ENCODE peak calls at places on chromosomes 2 and 18, in eight cellular contexts. W, H, Y, C, N, J, O and E are unnamed samples.

GRCh38 chr2:26068602-26069298 is 34.9 kb downstream of the RAB10 start:
- DNase-seq in W (peak), H (peak), Y (no peak), C (no peak), N (peak), J (no peak), O (no peak), E (no peak)

GRCh38 chr18:79612291-79613108 is 67.1 kb upstream of the CTDP1 start:
- DNase-seq in W (no peak), H (no peak), Y (peak), C (no peak), N (no peak), J (peak), O (peak), E (no peak)

GRCh38 chr2:39107156-39107555 is 13.7 kb downstream of the SOS1 start:
- DNase-seq in W (no peak), H (no peak), Y (no peak), C (peak), N (no peak), J (no peak), O (no peak), E (no peak)

GRCh38 chr2:178756843-178757242 is 50.4 kb downstream of the TTN start:
- DNase-seq in W (peak), H (peak), Y (no peak), C (no peak), N (no peak), J (no peak), O (no peak), E (no peak)

GRCh38 chr2:217900010-217900779 is 102.6 kb downstream of the TNS1 start:
- DNase-seq in W (no peak), H (no peak), Y (no peak), C (no peak), N (no peak), J (no peak), O (peak), E (no peak)

GRCh38 chr2:11802782-11803191 is 56.4 kb downstream of the LPIN1 start:
- DNase-seq in W (no peak), H (peak), Y (no peak), C (no peak), N (peak), J (no peak), O (no peak), E (no peak)

GRCh38 chr2:34646901-34647300 is 1047.8 kb upstream of the FAM98A start:
- DNase-seq in W (no peak), H (no peak), Y (no peak), C (no peak), N (no peak), J (no peak), O (no peak), E (no peak)

GRCh38 chr2:150909613-150910012 is 352.1 kb downstream of the RBM43 start:
- DNase-seq in W (no peak), H (no peak), Y (no peak), C (no peak), N (no peak), J (no peak), O (no peak), E (no peak)

GRCh38 chr2:42089340-42089925 is 41.6 kb downstream of the PKDCC start:
- DNase-seq in W (no peak), H (peak), Y (no peak), C (peak), N (peak), J (no peak), O (peak), E (peak)

GRCh38 chr18:11850821-11851155 is 425 bp upstream of the CHMP1B start:
- DNase-seq in W (peak), H (no peak), Y (no peak), C (no peak), N (peak), J (no peak), O (no peak), E (no peak)

GRCh38 chr2:112065966-112066365 is 10.9 kb downstream of the TMEM87B start:
- DNase-seq in W (peak), H (peak), Y (no peak), C (no peak), N (peak), J (no peak), O (no peak), E (no peak)

GRCh38 chr2:205073433-205074020 is 528.3 kb downstream of the PARD3B start:
- DNase-seq in W (no peak), H (no peak), Y (no peak), C (no peak), N (no peak), J (no peak), O (no peak), E (no peak)

GRCh38 chr2:54859997-54860701 is 136.7 kb downstream of the EML6 start:
- DNase-seq in W (peak), H (peak), Y (no peak), C (no peak), N (peak), J (no peak), O (no peak), E (no peak)

GRCh38 chr2:218850796-218851195 is 8.8 kb upstream of the WNT6 start:
- DNase-seq in W (no peak), H (no peak), Y (no peak), C (no peak), N (no peak), J (peak), O (no peak), E (no peak)

GRCh38 chr2:37993135-37993534 is 68.0 kb downstream of the RMDN2 start:
- DNase-seq in W (no peak), H (peak), Y (no peak), C (no peak), N (peak), J (no peak), O (no peak), E (no peak)

GRCh38 chr18:23966909-23967308 is 47.6 kb upstream of the TTC39C start:
- DNase-seq in W (no peak), H (no peak), Y (no peak), C (no peak), N (no peak), J (no peak), O (no peak), E (no peak)

GRCh38 chr18:524496-524895 is 24.0 kb upstream of the COLEC12 start:
- DNase-seq in W (peak), H (no peak), Y (no peak), C (no peak), N (peak), J (no peak), O (no peak), E (no peak)

GRCh38 chr2:123769001-123769400 is 256.1 kb upstream of the CNTNAP5 start:
- DNase-seq in W (no peak), H (no peak), Y (no peak), C (no peak), N (no peak), J (no peak), O (no peak), E (no peak)

GRCh38 chr18:38362286-38362792 is 796.7 kb upstream of the CELF4 start:
- DNase-seq in W (no peak), H (no peak), Y (no peak), C (no peak), N (no peak), J (no peak), O (no peak), E (no peak)

GRCh38 chr18:38368246-38368645 is 802.6 kb upstream of the CELF4 start:
- DNase-seq in W (no peak), H (no peak), Y (no peak), C (no peak), N (no peak), J (no peak), O (peak), E (no peak)

GRCh38 chr18:38368886-38369285 is 803.3 kb upstream of the CELF4 start:
- DNase-seq in W (no peak), H (no peak), Y (no peak), C (no peak), N (no peak), J (no peak), O (no peak), E (no peak)

GRCh38 chr18:38369772-38370690 is 804.4 kb upstream of the CELF4 start:
- DNase-seq in W (no peak), H (no peak), Y (no peak), C (no peak), N (no peak), J (no peak), O (no peak), E (no peak)

DNA sequence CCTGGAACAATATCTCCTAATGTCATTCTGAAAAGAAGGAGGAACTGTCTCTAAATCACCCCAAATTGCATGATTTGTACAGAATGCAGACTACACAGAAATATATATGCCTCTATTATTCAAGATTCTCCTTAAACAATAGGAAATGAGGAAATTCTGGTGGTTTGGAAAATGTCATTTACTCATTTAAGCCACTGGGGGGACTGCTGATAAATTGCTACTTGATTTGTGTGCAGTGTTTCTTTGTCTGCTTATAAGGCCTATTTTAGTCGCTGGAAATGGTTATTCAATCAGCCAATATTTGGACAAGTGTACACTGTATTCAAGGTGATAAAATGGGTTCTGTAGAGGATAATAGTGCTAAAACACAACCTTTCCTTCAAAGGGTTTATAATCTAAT is 801.9 kb upstream of the CELF4 start:
- DNase-seq in W (no peak), H (no peak), Y (no peak), C (no peak), N (no peak), J (no peak), O (no peak), E (no peak)
- TF ChIP-seq CTCF in W (no peak), H (no peak), Y (peak), C (no peak), N (no peak), J (no peak), O (no peak), E (peak)

GRCh38 chr2:201558232-201558631 is 85.1 kb downstream of the TMEM237 start:
- DNase-seq in W (no peak), H (no peak), Y (no peak), C (peak), N (no peak), J (no peak), O (no peak), E (no peak)

GRCh38 chr2:201559067-201559710 is 84.1 kb downstream of the TMEM237 start:
- DNase-seq in W (no peak), H (no peak), Y (no peak), C (peak), N (no peak), J (no peak), O (peak), E (no peak)

GRCh38 chr2:201558665-201559064 is 84.6 kb downstream of the TMEM237 start:
- DNase-seq in W (no peak), H (no peak), Y (no peak), C (no peak), N (no peak), J (no peak), O (no peak), E (no peak)
- TF ChIP-seq CTCF in W (no peak), H (no peak), Y (no peak), C (no peak), N (no peak), J (no peak), O (no peak), E (no peak)

DNA sequence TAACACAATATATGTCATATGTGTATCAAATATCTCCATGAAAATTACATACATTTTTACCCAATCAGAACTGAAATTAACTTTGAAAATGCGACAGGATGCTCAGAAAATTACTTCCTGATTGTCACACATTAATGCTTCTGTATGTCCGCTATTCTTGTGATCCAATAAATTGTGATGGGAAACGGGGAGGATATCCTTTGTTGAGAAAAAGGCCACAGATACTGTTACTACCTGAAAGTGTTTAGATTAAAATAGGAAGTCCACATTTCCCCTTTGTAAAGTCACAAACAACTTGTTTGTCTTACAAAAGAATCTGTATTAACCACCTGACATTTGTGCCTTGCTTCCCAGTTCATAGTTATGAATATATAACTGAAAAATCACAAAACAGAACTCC is 62.9 kb downstream of the NOL10 start:
- DNase-seq in W (no peak), H (no peak), Y (no peak), C (no peak), N (no peak), J (no peak), O (no peak), E (no peak)
- TF ChIP-seq CTCF in W (no peak), H (no peak), Y (no peak), C (no peak), N (no peak), J (no peak), O (no peak), E (no peak)

DNA sequence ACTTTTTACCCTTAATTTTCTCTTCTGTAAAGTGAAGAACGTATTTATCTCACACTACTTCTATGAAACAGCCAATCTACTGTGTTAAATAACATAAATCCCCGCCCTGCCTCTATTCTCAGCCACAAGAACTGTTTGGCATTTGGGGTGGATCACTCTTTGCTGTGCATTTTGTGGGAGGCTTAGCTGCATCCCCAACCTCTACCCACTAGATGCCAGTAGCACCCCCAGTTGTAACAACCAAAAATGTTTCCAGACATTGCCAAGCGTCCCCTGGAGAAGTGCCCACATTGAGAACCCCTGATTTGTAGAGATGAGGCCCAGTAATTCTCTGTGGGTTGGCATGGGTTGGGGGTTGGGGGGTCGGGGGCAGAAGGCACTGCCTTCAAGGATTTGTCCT is 94.7 kb upstream of the BOD1L2 start:
- DNase-seq in W (no peak), H (no peak), Y (no peak), C (no peak), N (no peak), J (no peak), O (no peak), E (no peak)
- TF ChIP-seq CTCF in W (no peak), H (no peak), Y (no peak), C (no peak), N (no peak), J (no peak), O (no peak), E (no peak)

DNA sequence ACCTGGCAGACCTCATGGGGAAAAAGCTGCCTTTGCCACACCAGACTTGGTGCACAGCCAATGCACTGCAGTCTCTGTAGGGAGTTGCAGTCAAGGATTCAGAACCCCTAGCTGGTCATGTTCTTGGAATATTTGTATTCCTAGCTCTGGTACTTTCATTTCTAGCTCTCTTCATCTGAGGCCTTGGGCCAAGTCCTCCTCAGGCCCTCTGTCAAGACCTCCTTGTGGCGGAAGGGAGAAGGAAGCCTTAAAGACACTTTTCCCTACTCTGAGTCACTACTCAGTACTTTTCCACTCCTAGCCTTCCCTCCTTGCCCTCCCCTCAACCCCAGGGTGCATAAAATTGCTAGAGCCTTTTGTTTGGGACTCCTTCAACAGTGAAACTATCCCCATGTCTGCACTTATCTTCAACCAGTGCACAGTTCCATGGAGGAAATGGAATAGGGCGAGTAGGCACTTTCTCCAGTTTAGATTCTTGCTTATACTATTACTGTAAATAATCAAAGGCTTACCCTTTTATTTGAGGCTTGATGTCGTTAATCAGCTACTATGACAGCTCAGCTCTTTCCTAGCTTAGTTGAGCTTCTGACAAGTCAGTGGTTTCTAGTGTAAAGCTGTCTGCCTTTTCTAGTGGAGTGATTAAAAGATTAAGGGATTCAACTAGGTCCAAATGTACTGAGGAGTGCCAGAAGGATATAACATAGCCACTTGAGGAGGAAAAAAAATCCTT is 15.8 kb downstream of the M1AP start:
- DNase-seq in W (no peak), H (peak), Y (no peak), C (no peak), N (peak), J (no peak), O (peak), E (no peak)
- TF ChIP-seq CTCF in W (no peak), H (peak), Y (no peak), C (peak), N (peak), J (no peak), O (no peak), E (no peak)

DNA sequence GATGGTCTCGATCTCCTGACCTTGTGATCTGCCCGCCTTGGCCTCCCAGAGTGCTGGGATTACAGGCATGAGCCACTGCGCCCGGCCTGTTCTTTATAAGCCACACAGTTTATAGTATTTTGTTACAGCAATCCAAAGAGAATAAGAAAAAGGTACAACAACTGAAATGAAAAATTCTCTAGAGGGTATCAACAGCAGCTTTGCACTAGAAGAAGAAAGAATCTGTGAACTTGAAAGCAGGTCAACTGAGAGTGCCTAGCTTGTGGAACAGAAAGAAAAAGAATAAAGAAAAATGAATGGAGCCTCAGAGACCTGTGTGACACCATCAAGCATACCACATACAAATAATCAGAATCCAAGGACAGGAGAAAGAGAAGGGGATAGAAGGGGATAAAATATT is 66.8 kb upstream of the CTLA4 start:
- DNase-seq in W (no peak), H (no peak), Y (no peak), C (no peak), N (no peak), J (no peak), O (no peak), E (no peak)
- TF ChIP-seq CTCF in W (no peak), H (no peak), Y (no peak), C (no peak), N (no peak), J (no peak), O (no peak), E (no peak)

GRCh38 chr2:30147715-30148611 is 1.2 kb downstream of the YPEL5 start:
- DNase-seq in W (no peak), H (peak), Y (peak), C (peak), N (peak), J (peak), O (peak), E (peak)
- TF ChIP-seq CTCF in W (no peak), H (peak), Y (peak), C (peak), N (peak), J (peak), O (no peak), E (peak)

DNA sequence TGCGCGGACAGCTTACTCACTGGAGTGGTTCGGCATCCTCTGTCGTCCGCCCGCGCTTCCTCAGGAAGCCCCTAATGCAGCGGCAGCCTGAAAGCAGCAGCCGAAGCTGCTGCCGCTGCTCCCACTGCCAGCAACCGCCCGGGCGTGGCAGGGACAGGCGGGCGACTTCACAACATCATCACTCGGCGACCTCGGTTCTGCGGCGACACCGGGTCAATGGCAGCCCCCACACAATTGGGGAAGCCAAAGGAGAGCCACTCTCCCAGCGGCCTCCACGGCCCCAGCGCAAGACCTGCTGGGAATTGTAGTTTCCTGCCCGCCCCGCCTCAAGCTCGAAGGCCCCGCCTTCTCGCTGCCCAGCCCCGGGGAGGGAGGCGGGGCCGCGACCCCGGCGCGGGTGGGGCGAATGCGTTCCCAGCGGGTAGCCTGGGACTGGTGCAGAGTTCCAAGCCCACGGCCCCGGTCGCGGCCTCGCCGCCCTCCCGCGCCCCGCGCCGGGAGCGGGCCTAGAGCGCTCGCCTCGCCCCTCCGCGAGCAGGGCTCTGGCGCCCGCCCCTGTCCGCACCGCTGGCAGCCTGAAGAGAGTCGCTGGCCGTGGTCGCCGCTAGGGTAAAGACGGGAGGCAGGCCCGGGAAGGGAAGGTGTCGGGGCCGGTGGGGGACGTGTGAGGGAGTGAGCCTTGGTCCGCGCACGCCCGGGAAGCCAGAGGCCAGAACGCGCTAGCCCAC is at the start of the genes STRADB and TRAK2:
- DNase-seq in W (peak), H (peak), Y (peak), C (peak), N (peak), J (peak), O (peak), E (peak)
- TF ChIP-seq CTCF in W (peak), H (peak), Y (peak), C (peak), N (peak), J (peak), O (no peak), E (peak)

DNA sequence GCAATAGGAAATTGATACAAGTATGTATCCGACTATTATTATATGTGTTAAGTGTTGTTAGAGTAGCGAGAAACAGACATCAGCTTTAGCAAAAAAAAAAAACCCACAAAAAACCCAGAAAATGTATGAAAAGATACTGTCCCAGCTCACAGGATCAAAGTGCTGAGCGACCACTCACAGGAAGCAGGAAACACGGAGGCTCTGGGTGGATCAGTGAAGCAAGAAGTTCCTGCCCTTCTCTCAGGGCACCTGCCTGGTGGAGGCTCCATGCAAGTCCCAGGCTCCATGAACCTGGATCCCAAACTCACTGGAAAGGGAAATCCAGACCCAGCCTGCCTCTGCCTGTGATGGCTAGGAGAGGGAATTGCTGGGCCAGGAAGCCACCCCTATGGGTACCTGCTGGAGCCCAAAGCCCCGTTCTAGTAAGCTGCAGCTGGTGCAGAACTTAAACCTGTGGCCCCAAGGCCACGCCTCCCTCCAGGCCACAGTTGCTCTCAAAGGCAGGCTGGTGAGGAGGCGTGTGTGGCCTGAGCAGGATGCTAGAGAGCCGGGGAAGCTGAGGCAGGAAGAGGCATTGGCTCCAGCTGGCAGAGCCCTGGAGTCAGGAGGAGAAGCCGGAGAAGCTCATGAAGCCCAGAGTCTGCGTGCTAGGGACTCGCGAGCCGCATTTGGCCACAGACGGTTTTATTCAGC is 63.6 kb upstream of the TAF1B start:
- DNase-seq in W (no peak), H (no peak), Y (no peak), C (no peak), N (no peak), J (peak), O (no peak), E (no peak)
- TF ChIP-seq CTCF in W (no peak), H (no peak), Y (no peak), C (no peak), N (no peak), J (no peak), O (no peak), E (no peak)